ENCODE peak calls at places on chromosomes 4 and X, in six cellular contexts. Q is CD8-positive, alpha-beta memory T cell; K is osteoblast; P is epithelial cell of proximal tubule; M is fibroblast of mammary gland; C is fibroblast of villous mesenchyme. G is an unnamed sample.

GRCh38 chrX:53284684-53285447 is 3.5 kb upstream of the IQSEC2 start:
- DNase-seq in Q (peak; percentile 35), K (no peak), P (no peak), M (peak; percentile 47), C (no peak), G (no peak)

GRCh38 chr4:52103314-52103713 is 52.2 kb downstream of the SPATA18 start:
- DNase-seq in Q (no peak), K (no peak), P (no peak), M (peak; percentile 63), C (no peak), G (no peak)

GRCh38 chr4:128825226-128825625 is 15.7 kb downstream of the JADE1 start:
- DNase-seq in Q (no peak), K (no peak), P (no peak), M (peak; percentile 47), C (no peak), G (no peak)

GRCh38 chrX:84336646-84337045 is 148.6 kb upstream of the RPS6KA6 start:
- DNase-seq in Q (no peak), K (no peak), P (no peak), M (no peak), C (no peak), G (no peak)

GRCh38 chr4:1008840-1009646 is 2.4 kb upstream of the FGFRL1 start:
- DNase-seq in Q (peak; percentile 51), K (no peak), P (no peak), M (no peak), C (no peak), G (no peak)

GRCh38 chrX:132231587-132231986 is 12.3 kb upstream of the RAP2C start:
- DNase-seq in Q (no peak), K (no peak), P (no peak), M (peak; percentile 8), C (no peak), G (no peak)

GRCh38 chr4:42612898-42613297 is 44.0 kb downstream of the ATP8A1 start:
- DNase-seq in Q (no peak), K (no peak), P (no peak), M (no peak), C (no peak), G (no peak)

GRCh38 chr4:80367737-80368136 is 32.2 kb downstream of the CFAP299 start:
- DNase-seq in Q (no peak), K (no peak), P (no peak), M (peak; percentile 81), C (no peak), G (no peak)

GRCh38 chr4:145843148-145843547 is 95.5 kb downstream of the ZNF827 start:
- DNase-seq in Q (no peak), K (no peak), P (no peak), M (peak; percentile 82), C (peak; percentile 57), G (peak; percentile 13)

GRCh38 chrX:118945921-118946320 is 28.5 kb upstream of the LONRF3 start:
- DNase-seq in Q (no peak), K (no peak), P (no peak), M (no peak), C (no peak), G (no peak)

GRCh38 chrX:104432321-104432720 is 133.7 kb upstream of the IL1RAPL2 start:
- DNase-seq in Q (no peak), K (no peak), P (no peak), M (no peak), C (no peak), G (no peak)

GRCh38 chrX:10199212-10199611 is 42.4 kb downstream of the CLCN4 start:
- DNase-seq in Q (no peak), K (peak; percentile 58), P (no peak), M (peak; percentile 21), C (peak; percentile 97), G (no peak)

GRCh38 chr4:48016141-48017107 is at the start of the genes CNGA1 and NIPAL1:
- DNase-seq in Q (peak; percentile 71), K (peak; percentile 94), P (no peak), M (peak; percentile 42), C (peak; percentile 38), G (peak; percentile 38)

GRCh38 chr4:168558587-168558986 is 61.7 kb downstream of the PALLD start:
- DNase-seq in Q (no peak), K (peak; percentile 23), P (no peak), M (peak; percentile 33), C (no peak), G (peak; percentile 48)

GRCh38 chrX:38657562-38657961 is 96.2 kb downstream of the TSPAN7 start:
- DNase-seq in Q (no peak), K (no peak), P (no peak), M (no peak), C (no peak), G (no peak)

GRCh38 chr4:114600672-114601071 is 2.1 kb downstream of the UGT8 start:
- DNase-seq in Q (no peak), K (no peak), P (no peak), M (no peak), C (no peak), G (no peak)

GRCh38 chr4:128858875-128859696 is 49.6 kb downstream of the JADE1 start:
- DNase-seq in Q (no peak), K (peak; percentile 81), P (no peak), M (peak; percentile 87), C (peak; percentile 77), G (no peak)

GRCh38 chr4:169621754-169622481 is 1.5 kb downstream of the CLCN3 start:
- DNase-seq in Q (peak; percentile 33), K (no peak), P (no peak), M (peak; percentile 76), C (peak; percentile 96), G (no peak)

GRCh38 chrX:24113161-24113560 is 36.4 kb upstream of the ZFX start:
- DNase-seq in Q (no peak), K (no peak), P (no peak), M (peak; percentile 44), C (peak; percentile 81), G (no peak)

DNA sequence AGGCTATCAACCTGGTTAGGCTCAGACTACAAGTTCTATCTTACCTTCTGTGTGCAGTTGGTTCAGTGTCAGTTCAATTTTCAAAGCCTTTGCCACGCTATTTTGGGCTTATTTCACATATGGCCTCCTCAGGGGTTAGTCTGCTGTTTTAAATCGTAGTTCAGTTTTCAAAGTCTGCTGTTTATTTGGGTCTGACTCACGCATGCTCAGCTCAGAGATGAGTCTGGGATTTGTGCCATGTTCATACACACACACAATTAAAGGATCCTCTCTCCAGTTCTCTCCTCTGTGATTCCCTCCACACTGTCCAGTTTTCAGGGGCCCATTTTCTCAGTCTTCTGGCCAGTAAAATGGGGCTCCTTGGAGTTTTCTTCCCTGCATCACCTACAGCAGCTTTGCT is 32.2 kb upstream of the ZFX start:
- DNase-seq in Q (no peak), K (peak; percentile 90), P (no peak), M (peak; percentile 84), C (peak; percentile 74), G (no peak)
- H3K4me3 ChIP-seq in Q (no peak overlapping the region), K (no peak overlapping the region), P (no peak overlapping the region), M (no peak overlapping the region), C (no peak overlapping the region), G (no peak overlapping the region)

DNA sequence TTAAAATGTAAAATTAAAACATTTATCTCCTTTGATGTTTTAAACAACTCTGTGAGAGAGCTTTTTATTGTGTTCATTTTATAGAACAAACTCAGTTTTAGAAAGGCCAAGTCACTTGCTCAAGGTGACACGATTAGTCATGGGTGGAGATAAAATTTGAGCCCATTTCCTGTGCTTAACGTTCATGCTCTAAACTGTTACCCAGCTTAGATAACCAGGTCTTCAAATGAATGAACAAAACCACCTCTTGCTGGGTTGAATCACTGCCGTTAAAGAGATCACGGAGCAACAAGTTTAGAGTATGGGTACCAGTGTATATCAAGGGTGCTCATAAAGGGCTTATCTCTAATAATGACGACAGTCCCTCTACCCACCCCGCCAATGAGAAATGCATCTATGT is 10.2 kb upstream of the CASK start:
- DNase-seq in Q (no peak), K (no peak), P (no peak), M (no peak), C (no peak), G (no peak)
- H3K4me3 ChIP-seq in Q (no peak overlapping the region), K (no peak overlapping the region), P (no peak overlapping the region), M (no peak overlapping the region), C (no peak overlapping the region), G (no peak overlapping the region)

DNA sequence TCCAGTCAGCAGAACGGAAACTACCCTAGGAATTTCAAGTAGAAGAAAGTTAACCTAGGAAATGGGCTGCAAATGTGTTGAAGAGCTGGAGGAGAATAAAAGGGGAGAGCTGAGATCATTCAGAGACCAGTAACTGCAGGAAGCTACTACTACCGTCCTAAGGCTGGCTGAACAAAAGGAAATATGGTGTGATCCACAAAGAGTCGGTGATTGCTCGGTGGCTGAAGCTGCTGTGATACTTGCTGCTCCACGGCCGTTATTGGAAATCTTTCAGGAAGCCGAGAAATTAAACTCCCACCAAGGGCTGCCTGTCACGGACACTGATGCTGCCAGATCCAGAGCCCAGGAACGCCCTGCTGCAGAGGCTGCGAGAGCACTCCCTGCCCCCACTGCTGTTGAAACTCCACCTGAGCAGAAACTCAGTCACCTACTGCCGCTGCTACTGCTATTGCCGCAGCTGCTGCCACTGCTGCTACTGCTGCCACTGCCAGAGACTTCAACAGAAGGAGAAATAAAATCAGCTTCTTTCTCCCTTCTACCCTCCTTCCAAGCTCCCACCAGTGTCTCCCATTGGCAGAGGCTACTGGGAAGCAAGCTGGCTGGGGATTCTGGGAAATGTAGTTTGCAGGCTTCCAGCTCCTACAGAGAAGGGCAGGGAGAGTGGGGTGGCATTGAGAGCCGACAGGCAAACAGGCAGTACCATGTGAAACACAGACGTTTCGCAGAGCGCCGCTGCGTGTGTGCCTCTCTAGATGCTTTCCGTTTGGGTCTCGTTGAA is 125.9 kb upstream of the ENPP6 start:
- DNase-seq in Q (peak; percentile 2), K (peak; percentile 94), P (no peak), M (peak; percentile 75), C (peak; percentile 75), G (no peak)
- H3K4me3 ChIP-seq in Q (peak overlapping the region; percentile 64), K (peak overlapping the region; percentile 91), P (peak overlapping the region; percentile 63), M (peak overlapping the region; percentile 83), C (peak overlapping the region; percentile 84), G (peak overlapping the region; percentile 69)

GRCh38 chr4:55635760-55636621 is at the start of gene NMU:
- DNase-seq in Q (peak; percentile 3), K (no peak), P (no peak), M (peak; percentile 14), C (no peak), G (no peak)
- H3K4me3 ChIP-seq in Q (peak within 1 kb of the TSS; percentile 33), K (peak within 1 kb of the TSS; percentile 37), P (peak within 1 kb of the TSS; percentile 44), M (peak within 1 kb of the TSS; percentile 4), C (peak within 1 kb of the TSS; percentile 9), G (peak within 1 kb of the TSS; percentile 74)

DNA sequence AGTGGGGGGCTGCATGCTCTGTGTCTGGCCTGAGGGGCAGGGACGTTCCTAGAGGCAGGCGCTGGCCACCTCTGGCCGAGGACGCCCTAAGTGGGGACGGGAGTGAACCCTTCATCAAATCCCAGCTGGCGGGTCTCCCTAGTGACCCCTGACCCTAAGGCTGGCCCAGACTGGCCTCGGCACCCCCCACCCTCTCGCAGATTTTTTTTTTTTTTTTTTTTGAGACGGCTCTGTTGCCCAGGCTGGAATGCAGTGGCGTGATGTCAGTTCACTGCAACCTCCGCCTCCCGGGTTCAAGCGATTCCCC is 988 bp upstream of the MXD4 start:
- DNase-seq in Q (no peak), K (no peak), P (no peak), M (no peak), C (no peak), G (no peak)
- H3K4me3 ChIP-seq in Q (peak overlapping the region; percentile 53), K (peak overlapping the region; percentile 78), P (peak overlapping the region; percentile 82), M (peak overlapping the region; percentile 55), C (peak overlapping the region; percentile 63), G (peak overlapping the region; percentile 66)